ENCODE peak calls at places on chromosome 15, in five cellular contexts. One of them, this sample, is unnamed.
A peak's percentile ranks its signal among the peaks of the same experiment; 100 is the strongest.

GRCh38 chr15:63818191-63818590 is 15.6 kb downstream of the HERC1 start:
- DNase-seq in CD8-positive, alpha-beta T cell: no peak
- DNase-seq in NCI-H1092 treated with DMSO at 0.1 percent for 48 hours: no peak
- DNase-seq in mucosa of gallbladder: no peak
- DNase-seq in activated naive CD4-positive, alpha-beta T cell treated with anti-CD3 and anti-CD28 coated beads, Interleukin-2, amount 50 U/mL, for 16 hours: no peak
- DNase-seq in this sample: no peak

GRCh38 chr15:69593981-69594966 is 141.7 kb downstream of the RPLP1 start:
- DNase-seq in CD8-positive, alpha-beta T cell: no peak
- DNase-seq in NCI-H1092 treated with DMSO at 0.1 percent for 48 hours: peak; percentile 100
- DNase-seq in mucosa of gallbladder: peak; percentile 93
- DNase-seq in activated naive CD4-positive, alpha-beta T cell treated with anti-CD3 and anti-CD28 coated beads, Interleukin-2, amount 50 U/mL, for 16 hours: no peak
- DNase-seq in this sample: no peak

GRCh38 chr15:87747106-87747505 is 509.4 kb downstream of the NTRK3 start:
- DNase-seq in CD8-positive, alpha-beta T cell: no peak
- DNase-seq in NCI-H1092 treated with DMSO at 0.1 percent for 48 hours: no peak
- DNase-seq in mucosa of gallbladder: no peak
- DNase-seq in activated naive CD4-positive, alpha-beta T cell treated with anti-CD3 and anti-CD28 coated beads, Interleukin-2, amount 50 U/mL, for 16 hours: no peak
- DNase-seq in this sample: no peak

GRCh38 chr15:38714309-38715072 is 149.9 kb upstream of the RASGRP1 start:
- DNase-seq in CD8-positive, alpha-beta T cell: no peak
- DNase-seq in NCI-H1092 treated with DMSO at 0.1 percent for 48 hours: no peak
- DNase-seq in mucosa of gallbladder: peak; percentile 28
- DNase-seq in activated naive CD4-positive, alpha-beta T cell treated with anti-CD3 and anti-CD28 coated beads, Interleukin-2, amount 50 U/mL, for 16 hours: no peak
- DNase-seq in this sample: no peak

GRCh38 chr15:80755884-80756283 is 23.3 kb upstream of the CEMIP start:
- DNase-seq in CD8-positive, alpha-beta T cell: no peak
- DNase-seq in NCI-H1092 treated with DMSO at 0.1 percent for 48 hours: no peak
- DNase-seq in mucosa of gallbladder: no peak
- DNase-seq in activated naive CD4-positive, alpha-beta T cell treated with anti-CD3 and anti-CD28 coated beads, Interleukin-2, amount 50 U/mL, for 16 hours: no peak
- DNase-seq in this sample: no peak

GRCh38 chr15:94844533-94845390 is 613.4 kb downstream of the MCTP2 start:
- DNase-seq in CD8-positive, alpha-beta T cell: no peak
- DNase-seq in NCI-H1092 treated with DMSO at 0.1 percent for 48 hours: peak; percentile 49
- DNase-seq in mucosa of gallbladder: peak; percentile 81
- DNase-seq in activated naive CD4-positive, alpha-beta T cell treated with anti-CD3 and anti-CD28 coated beads, Interleukin-2, amount 50 U/mL, for 16 hours: no peak
- DNase-seq in this sample: no peak

GRCh38 chr15:73081321-73081958 is 29.2 kb downstream of the NEO1 start:
- DNase-seq in CD8-positive, alpha-beta T cell: no peak
- DNase-seq in NCI-H1092 treated with DMSO at 0.1 percent for 48 hours: peak; percentile 31
- DNase-seq in mucosa of gallbladder: peak; percentile 28
- DNase-seq in activated naive CD4-positive, alpha-beta T cell treated with anti-CD3 and anti-CD28 coated beads, Interleukin-2, amount 50 U/mL, for 16 hours: no peak
- DNase-seq in this sample: peak; percentile 7

GRCh38 chr15:80970018-80970657 is 19.5 kb downstream of the MESD start:
- DNase-seq in CD8-positive, alpha-beta T cell: peak; percentile 22
- DNase-seq in NCI-H1092 treated with DMSO at 0.1 percent for 48 hours: peak; percentile 33
- DNase-seq in mucosa of gallbladder: peak; percentile 67
- DNase-seq in activated naive CD4-positive, alpha-beta T cell treated with anti-CD3 and anti-CD28 coated beads, Interleukin-2, amount 50 U/mL, for 16 hours: peak; percentile 55
- DNase-seq in this sample: peak; percentile 62

GRCh38 chr15:36755341-36755740 is 175.9 kb downstream of the CDIN1 start:
- DNase-seq in CD8-positive, alpha-beta T cell: no peak
- DNase-seq in NCI-H1092 treated with DMSO at 0.1 percent for 48 hours: peak; percentile 13
- DNase-seq in mucosa of gallbladder: no peak
- DNase-seq in activated naive CD4-positive, alpha-beta T cell treated with anti-CD3 and anti-CD28 coated beads, Interleukin-2, amount 50 U/mL, for 16 hours: no peak
- DNase-seq in this sample: no peak

GRCh38 chr15:69819371-69819770 is 278.3 kb downstream of the TLE3 start:
- DNase-seq in CD8-positive, alpha-beta T cell: no peak
- DNase-seq in NCI-H1092 treated with DMSO at 0.1 percent for 48 hours: no peak
- DNase-seq in mucosa of gallbladder: no peak
- DNase-seq in activated naive CD4-positive, alpha-beta T cell treated with anti-CD3 and anti-CD28 coated beads, Interleukin-2, amount 50 U/mL, for 16 hours: no peak
- DNase-seq in this sample: no peak

GRCh38 chr15:101359365-101359947 is 64.4 kb upstream of the SNRPA1 start:
- DNase-seq in CD8-positive, alpha-beta T cell: no peak
- DNase-seq in NCI-H1092 treated with DMSO at 0.1 percent for 48 hours: no peak
- DNase-seq in mucosa of gallbladder: no peak
- DNase-seq in activated naive CD4-positive, alpha-beta T cell treated with anti-CD3 and anti-CD28 coated beads, Interleukin-2, amount 50 U/mL, for 16 hours: no peak
- DNase-seq in this sample: no peak

GRCh38 chr15:81516461-81516860 is 142.4 kb upstream of the TMC3 start:
- DNase-seq in CD8-positive, alpha-beta T cell: no peak
- DNase-seq in NCI-H1092 treated with DMSO at 0.1 percent for 48 hours: no peak
- DNase-seq in mucosa of gallbladder: no peak
- DNase-seq in activated naive CD4-positive, alpha-beta T cell treated with anti-CD3 and anti-CD28 coated beads, Interleukin-2, amount 50 U/mL, for 16 hours: no peak
- DNase-seq in this sample: no peak

GRCh38 chr15:62853114-62853832 is 189.3 kb upstream of the TPM1 start:
- DNase-seq in CD8-positive, alpha-beta T cell: no peak
- DNase-seq in NCI-H1092 treated with DMSO at 0.1 percent for 48 hours: no peak
- DNase-seq in mucosa of gallbladder: no peak
- DNase-seq in activated naive CD4-positive, alpha-beta T cell treated with anti-CD3 and anti-CD28 coated beads, Interleukin-2, amount 50 U/mL, for 16 hours: no peak
- DNase-seq in this sample: no peak

GRCh38 chr15:89143503-89144162 is 55.4 kb downstream of the ABHD2 start:
- DNase-seq in CD8-positive, alpha-beta T cell: no peak
- DNase-seq in NCI-H1092 treated with DMSO at 0.1 percent for 48 hours: peak; percentile 36
- DNase-seq in mucosa of gallbladder: no peak
- DNase-seq in activated naive CD4-positive, alpha-beta T cell treated with anti-CD3 and anti-CD28 coated beads, Interleukin-2, amount 50 U/mL, for 16 hours: no peak
- DNase-seq in this sample: no peak

GRCh38 chr15:26449296-26449695 is 323.6 kb downstream of the GABRB3 start:
- DNase-seq in CD8-positive, alpha-beta T cell: no peak
- DNase-seq in NCI-H1092 treated with DMSO at 0.1 percent for 48 hours: no peak
- DNase-seq in mucosa of gallbladder: no peak
- DNase-seq in activated naive CD4-positive, alpha-beta T cell treated with anti-CD3 and anti-CD28 coated beads, Interleukin-2, amount 50 U/mL, for 16 hours: no peak
- DNase-seq in this sample: no peak

GRCh38 chr15:35243758-35244157 is 158.7 kb upstream of the NANOGP8 start:
- DNase-seq in CD8-positive, alpha-beta T cell: no peak
- DNase-seq in NCI-H1092 treated with DMSO at 0.1 percent for 48 hours: no peak
- DNase-seq in mucosa of gallbladder: no peak
- DNase-seq in activated naive CD4-positive, alpha-beta T cell treated with anti-CD3 and anti-CD28 coated beads, Interleukin-2, amount 50 U/mL, for 16 hours: no peak
- DNase-seq in this sample: no peak

GRCh38 chr15:70096975-70097336 is 761 bp downstream of the TLE3 start:
- DNase-seq in CD8-positive, alpha-beta T cell: no peak
- DNase-seq in NCI-H1092 treated with DMSO at 0.1 percent for 48 hours: no peak
- DNase-seq in mucosa of gallbladder: no peak
- DNase-seq in activated naive CD4-positive, alpha-beta T cell treated with anti-CD3 and anti-CD28 coated beads, Interleukin-2, amount 50 U/mL, for 16 hours: no peak
- DNase-seq in this sample: no peak

GRCh38 chr15:65089206-65089824 is 12.8 kb downstream of the KBTBD13 start:
- DNase-seq in CD8-positive, alpha-beta T cell: no peak
- DNase-seq in NCI-H1092 treated with DMSO at 0.1 percent for 48 hours: no peak
- DNase-seq in mucosa of gallbladder: no peak
- DNase-seq in activated naive CD4-positive, alpha-beta T cell treated with anti-CD3 and anti-CD28 coated beads, Interleukin-2, amount 50 U/mL, for 16 hours: no peak
- DNase-seq in this sample: no peak

GRCh38 chr15:51796777-51797474 is 32.5 kb upstream of the TMOD3 start:
- DNase-seq in CD8-positive, alpha-beta T cell: no peak
- DNase-seq in NCI-H1092 treated with DMSO at 0.1 percent for 48 hours: no peak
- DNase-seq in mucosa of gallbladder: peak; percentile 19
- DNase-seq in activated naive CD4-positive, alpha-beta T cell treated with anti-CD3 and anti-CD28 coated beads, Interleukin-2, amount 50 U/mL, for 16 hours: no peak
- DNase-seq in this sample: no peak

GRCh38 chr15:68502398-68502901 is 70.5 kb upstream of the ITGA11 start:
- DNase-seq in CD8-positive, alpha-beta T cell: no peak
- DNase-seq in NCI-H1092 treated with DMSO at 0.1 percent for 48 hours: no peak
- DNase-seq in mucosa of gallbladder: no peak
- DNase-seq in activated naive CD4-positive, alpha-beta T cell treated with anti-CD3 and anti-CD28 coated beads, Interleukin-2, amount 50 U/mL, for 16 hours: no peak
- DNase-seq in this sample: no peak

GRCh38 chr15:66921319-66921718 is 144.1 kb upstream of the SMAD3 start:
- DNase-seq in CD8-positive, alpha-beta T cell: no peak
- DNase-seq in NCI-H1092 treated with DMSO at 0.1 percent for 48 hours: no peak
- DNase-seq in mucosa of gallbladder: peak; percentile 63
- DNase-seq in activated naive CD4-positive, alpha-beta T cell treated with anti-CD3 and anti-CD28 coated beads, Interleukin-2, amount 50 U/mL, for 16 hours: no peak
- DNase-seq in this sample: no peak

GRCh38 chr15:73225358-73226015 is 143.3 kb downstream of the HCN4 start:
- DNase-seq in CD8-positive, alpha-beta T cell: no peak
- DNase-seq in NCI-H1092 treated with DMSO at 0.1 percent for 48 hours: no peak
- DNase-seq in mucosa of gallbladder: no peak
- DNase-seq in activated naive CD4-positive, alpha-beta T cell treated with anti-CD3 and anti-CD28 coated beads, Interleukin-2, amount 50 U/mL, for 16 hours: no peak
- DNase-seq in this sample: no peak

GRCh38 chr15:71348597-71348996 is 233.3 kb downstream of the THSD4 start:
- DNase-seq in CD8-positive, alpha-beta T cell: no peak
- DNase-seq in NCI-H1092 treated with DMSO at 0.1 percent for 48 hours: no peak
- DNase-seq in mucosa of gallbladder: no peak
- DNase-seq in activated naive CD4-positive, alpha-beta T cell treated with anti-CD3 and anti-CD28 coated beads, Interleukin-2, amount 50 U/mL, for 16 hours: no peak
- DNase-seq in this sample: no peak

GRCh38 chr15:98127612-98128011 is 167.1 kb downstream of the ARRDC4 start:
- DNase-seq in CD8-positive, alpha-beta T cell: no peak
- DNase-seq in NCI-H1092 treated with DMSO at 0.1 percent for 48 hours: no peak
- DNase-seq in mucosa of gallbladder: no peak
- DNase-seq in activated naive CD4-positive, alpha-beta T cell treated with anti-CD3 and anti-CD28 coated beads, Interleukin-2, amount 50 U/mL, for 16 hours: no peak
- DNase-seq in this sample: no peak

GRCh38 chr15:75355369-75355768 is 8.5 kb downstream of the NEIL1 start:
- DNase-seq in CD8-positive, alpha-beta T cell: no peak
- DNase-seq in NCI-H1092 treated with DMSO at 0.1 percent for 48 hours: no peak
- DNase-seq in mucosa of gallbladder: no peak
- DNase-seq in activated naive CD4-positive, alpha-beta T cell treated with anti-CD3 and anti-CD28 coated beads, Interleukin-2, amount 50 U/mL, for 16 hours: no peak
- DNase-seq in this sample: no peak

GRCh38 chr15:69664572-69665326 is 212.1 kb downstream of the RPLP1 start:
- DNase-seq in CD8-positive, alpha-beta T cell: no peak
- DNase-seq in NCI-H1092 treated with DMSO at 0.1 percent for 48 hours: no peak
- DNase-seq in mucosa of gallbladder: peak; percentile 78
- DNase-seq in activated naive CD4-positive, alpha-beta T cell treated with anti-CD3 and anti-CD28 coated beads, Interleukin-2, amount 50 U/mL, for 16 hours: no peak
- DNase-seq in this sample: no peak

GRCh38 chr15:42721016-42721415 is 15.9 kb downstream of the CDAN1 start:
- DNase-seq in CD8-positive, alpha-beta T cell: no peak
- DNase-seq in NCI-H1092 treated with DMSO at 0.1 percent for 48 hours: no peak
- DNase-seq in mucosa of gallbladder: no peak
- DNase-seq in activated naive CD4-positive, alpha-beta T cell treated with anti-CD3 and anti-CD28 coated beads, Interleukin-2, amount 50 U/mL, for 16 hours: no peak
- DNase-seq in this sample: no peak

GRCh38 chr15:81297147-81297572 is 26.8 kb downstream of the STARD5 start:
- DNase-seq in CD8-positive, alpha-beta T cell: no peak
- DNase-seq in NCI-H1092 treated with DMSO at 0.1 percent for 48 hours: no peak
- DNase-seq in mucosa of gallbladder: no peak
- DNase-seq in activated naive CD4-positive, alpha-beta T cell treated with anti-CD3 and anti-CD28 coated beads, Interleukin-2, amount 50 U/mL, for 16 hours: no peak
- DNase-seq in this sample: no peak

GRCh38 chr15:78396976-78397375 is 41.0 kb upstream of the IREB2 start:
- DNase-seq in CD8-positive, alpha-beta T cell: no peak
- DNase-seq in NCI-H1092 treated with DMSO at 0.1 percent for 48 hours: no peak
- DNase-seq in mucosa of gallbladder: peak; percentile 77
- DNase-seq in activated naive CD4-positive, alpha-beta T cell treated with anti-CD3 and anti-CD28 coated beads, Interleukin-2, amount 50 U/mL, for 16 hours: no peak
- DNase-seq in this sample: no peak

GRCh38 chr15:31792611-31793199 is 237.6 kb upstream of the CHRNA7 start:
- DNase-seq in CD8-positive, alpha-beta T cell: no peak
- DNase-seq in NCI-H1092 treated with DMSO at 0.1 percent for 48 hours: no peak
- DNase-seq in mucosa of gallbladder: no peak
- DNase-seq in activated naive CD4-positive, alpha-beta T cell treated with anti-CD3 and anti-CD28 coated beads, Interleukin-2, amount 50 U/mL, for 16 hours: no peak
- DNase-seq in this sample: no peak

GRCh38 chr15:45863881-45864580 is 229.2 kb downstream of the SQOR start:
- DNase-seq in CD8-positive, alpha-beta T cell: no peak
- DNase-seq in NCI-H1092 treated with DMSO at 0.1 percent for 48 hours: no peak
- DNase-seq in mucosa of gallbladder: peak; percentile 31
- DNase-seq in activated naive CD4-positive, alpha-beta T cell treated with anti-CD3 and anti-CD28 coated beads, Interleukin-2, amount 50 U/mL, for 16 hours: no peak
- DNase-seq in this sample: no peak

GRCh38 chr15:94125131-94125530 is 106.2 kb upstream of the MCTP2 start:
- DNase-seq in CD8-positive, alpha-beta T cell: no peak
- DNase-seq in NCI-H1092 treated with DMSO at 0.1 percent for 48 hours: no peak
- DNase-seq in mucosa of gallbladder: no peak
- DNase-seq in activated naive CD4-positive, alpha-beta T cell treated with anti-CD3 and anti-CD28 coated beads, Interleukin-2, amount 50 U/mL, for 16 hours: no peak
- DNase-seq in this sample: no peak

GRCh38 chr15:81024265-81024875 is 23.6 kb downstream of the TLNRD1 start:
- DNase-seq in CD8-positive, alpha-beta T cell: no peak
- DNase-seq in NCI-H1092 treated with DMSO at 0.1 percent for 48 hours: no peak
- DNase-seq in mucosa of gallbladder: no peak
- DNase-seq in activated naive CD4-positive, alpha-beta T cell treated with anti-CD3 and anti-CD28 coated beads, Interleukin-2, amount 50 U/mL, for 16 hours: no peak
- DNase-seq in this sample: no peak

This sample was measured in T-helper 1 cell.